ENCODE peak calls at places on chromosomes 16 and 17, in nine cellular contexts. M is neural progenitor cell; P is endothelial cell of umbilical vein; R is CD8-positive, alpha-beta T cell; B is brain microvascular endothelial cell; G is adrenal gland; S is effector memory CD4-positive, alpha-beta T cell; K is hepatocyte; U is prostate gland. D is an unnamed sample.

GRCh38 chr17:42016411-42016831 is 818 bp downstream of the DNAJC7 start:
- DNase-seq in M (peak; percentile 17), P (peak; percentile 37), R (no peak), B (no peak), G (peak; percentile 25), S (peak; percentile 2), K (peak; percentile 36), U (no peak), D (peak; percentile 31)

GRCh38 chr17:83203073-83203471 is 123.7 kb downstream of the METRNL start:
- DNase-seq in M (no peak), P (peak; percentile 19), R (no peak), B (peak; percentile 97), G (peak; percentile 69), S (no peak), K (peak; percentile 53), U (peak; percentile 4), D (peak; percentile 98)

GRCh38 chr16:17470002-17470870 is 524 bp downstream of the XYLT1 start:
- DNase-seq in M (peak; percentile 31), P (no peak), R (peak; percentile 67), B (no peak), G (peak; percentile 31), S (no peak), K (peak; percentile 29), U (no peak), D (peak; percentile 28)

GRCh38 chr17:33091271-33091670 is 99.6 kb downstream of the SPACA3 start:
- DNase-seq in M (no peak), P (no peak), R (no peak), B (no peak), G (no peak), S (no peak), K (no peak), U (no peak), D (no peak)

GRCh38 chr17:76824103-76824502 is 44.1 kb upstream of the MGAT5B start:
- DNase-seq in M (no peak), P (no peak), R (no peak), B (no peak), G (no peak), S (no peak), K (no peak), U (no peak), D (no peak)

GRCh38 chr16:8581923-8582580 is 8.3 kb downstream of the TMEM114 start:
- DNase-seq in M (no peak), P (no peak), R (no peak), B (peak; percentile 3), G (peak; percentile 53), S (no peak), K (no peak), U (no peak), D (no peak)

GRCh38 chr16:13453938-13454553 is 465.9 kb upstream of the ERCC4 start:
- DNase-seq in M (peak; percentile 60), P (no peak), R (no peak), B (no peak), G (peak; percentile 9), S (no peak), K (peak; percentile 56), U (peak; percentile 7), D (no peak)

GRCh38 chr17:76867578-76868175 is 527 bp upstream of the MGAT5B start:
- DNase-seq in M (no peak), P (peak; percentile 23), R (no peak), B (peak; percentile 49), G (peak; percentile 23), S (no peak), K (peak; percentile 58), U (no peak), D (no peak)

GRCh38 chr17:73478768-73479424 is 165.3 kb downstream of the SDK2 start:
- DNase-seq in M (peak; percentile 44), P (no peak), R (no peak), B (no peak), G (no peak), S (no peak), K (no peak), U (no peak), D (no peak)

GRCh38 chr16:51666821-51667220 is 515.8 kb upstream of the SALL1 start:
- DNase-seq in M (no peak), P (no peak), R (no peak), B (no peak), G (no peak), S (no peak), K (no peak), U (no peak), D (no peak)

GRCh38 chr17:65800655-65801054 is 239.2 kb upstream of the AXIN2 start:
- DNase-seq in M (no peak), P (no peak), R (no peak), B (no peak), G (no peak), S (no peak), K (no peak), U (no peak), D (no peak)

GRCh38 chr17:78734841-78735641 is 47.0 kb downstream of the CYTH1 start:
- DNase-seq in M (no peak), P (no peak), R (no peak), B (no peak), G (no peak), S (no peak), K (peak; percentile 65), U (no peak), D (no peak)

GRCh38 chr16:27799866-27800265 is 249.9 kb downstream of the KATNIP start:
- DNase-seq in M (no peak), P (no peak), R (no peak), B (no peak), G (no peak), S (no peak), K (no peak), U (no peak), D (no peak)
- H3K27me3 ChIP-seq in M (no peaks in the 10 kb centered on the region), P (peaks cover 3% of the 10 kb centered on the region), R (peaks cover 3% of the 10 kb centered on the region), B (peaks cover 11% of the 10 kb centered on the region), G (peaks cover 5% of the 10 kb centered on the region), S (peaks cover 5% of the 10 kb centered on the region), K (no peaks in the 10 kb centered on the region), U (no peaks in the 10 kb centered on the region), D (peaks cover 26% of the 10 kb centered on the region)

GRCh38 chr17:66826856-66827255 is 8.1 kb upstream of the CACNG5 start:
- DNase-seq in M (no peak), P (no peak), R (no peak), B (no peak), G (no peak), S (no peak), K (no peak), U (no peak), D (no peak)

GRCh38 chr17:66831383-66832220 is 3.3 kb upstream of the CACNG5 start:
- DNase-seq in M (no peak), P (no peak), R (no peak), B (no peak), G (no peak), S (no peak), K (no peak), U (no peak), D (no peak)

GRCh38 chr17:66829386-66829864 is 5.5 kb upstream of the CACNG5 start:
- DNase-seq in M (peak; percentile 87), P (peak; percentile 70), R (no peak), B (peak; percentile 58), G (peak; percentile 61), S (no peak), K (peak; percentile 91), U (peak; percentile 17), D (peak; percentile 48)

GRCh38 chr17:66830451-66830850 is 4.5 kb upstream of the CACNG5 start:
- DNase-seq in M (peak; percentile 45), P (no peak), R (no peak), B (no peak), G (no peak), S (no peak), K (no peak), U (no peak), D (no peak)

GRCh38 chr17:66829883-66830282 is 5.0 kb upstream of the CACNG5 start:
- DNase-seq in M (peak; percentile 61), P (no peak), R (no peak), B (no peak), G (no peak), S (no peak), K (no peak), U (no peak), D (no peak)
- H3K4me3 ChIP-seq in M (no peak overlapping the region), P (no peak overlapping the region), R (no peak overlapping the region), B (no peak overlapping the region), G (no peak overlapping the region), S (no peak overlapping the region), K (no peak overlapping the region), U (no peak overlapping the region), D (no peak overlapping the region)

GRCh38 chr17:49996495-49997255 is 1.7 kb upstream of the DLX3 start:
- DNase-seq in M (peak; percentile 82), P (peak; percentile 37), R (peak; percentile 85), B (no peak), G (peak; percentile 53), S (peak; percentile 52), K (peak; percentile 73), U (peak; percentile 33), D (peak; percentile 63)

GRCh38 chr17:49997256-49997735 is 2.3 kb upstream of the DLX3 start:
- DNase-seq in M (no peak), P (no peak), R (no peak), B (no peak), G (no peak), S (no peak), K (no peak), U (no peak), D (no peak)

GRCh38 chr17:49998836-49999511 is 4.0 kb upstream of the DLX3 start:
- DNase-seq in M (no peak), P (no peak), R (peak; percentile 35), B (no peak), G (no peak), S (no peak), K (no peak), U (no peak), D (no peak)

GRCh38 chr17:49996121-49996494 is 1.1 kb upstream of the DLX3 start:
- DNase-seq in M (peak; percentile 36), P (no peak), R (peak; percentile 47), B (no peak), G (no peak), S (no peak), K (no peak), U (no peak), D (no peak)

GRCh38 chr17:49997773-49998703 is 3.0 kb upstream of the DLX3 start:
- DNase-seq in M (peak; percentile 94), P (peak; percentile 74), R (peak; percentile 89), B (peak; percentile 55), G (peak; percentile 78), S (peak; percentile 78), K (peak; percentile 95), U (peak; percentile 77), D (peak; percentile 80)
- H3K27me3 ChIP-seq in M (peaks cover 92% of the 10 kb centered on the region), P (peaks cover 53% of the 10 kb centered on the region), R (peaks cover 38% of the 10 kb centered on the region), B (peaks cover 47% of the 10 kb centered on the region), G (peaks cover 65% of the 10 kb centered on the region), S (peaks cover 55% of the 10 kb centered on the region), K (peaks cover 81% of the 10 kb centered on the region), U (no peaks in the 10 kb centered on the region), D (peaks cover 31% of the 10 kb centered on the region)

DNA sequence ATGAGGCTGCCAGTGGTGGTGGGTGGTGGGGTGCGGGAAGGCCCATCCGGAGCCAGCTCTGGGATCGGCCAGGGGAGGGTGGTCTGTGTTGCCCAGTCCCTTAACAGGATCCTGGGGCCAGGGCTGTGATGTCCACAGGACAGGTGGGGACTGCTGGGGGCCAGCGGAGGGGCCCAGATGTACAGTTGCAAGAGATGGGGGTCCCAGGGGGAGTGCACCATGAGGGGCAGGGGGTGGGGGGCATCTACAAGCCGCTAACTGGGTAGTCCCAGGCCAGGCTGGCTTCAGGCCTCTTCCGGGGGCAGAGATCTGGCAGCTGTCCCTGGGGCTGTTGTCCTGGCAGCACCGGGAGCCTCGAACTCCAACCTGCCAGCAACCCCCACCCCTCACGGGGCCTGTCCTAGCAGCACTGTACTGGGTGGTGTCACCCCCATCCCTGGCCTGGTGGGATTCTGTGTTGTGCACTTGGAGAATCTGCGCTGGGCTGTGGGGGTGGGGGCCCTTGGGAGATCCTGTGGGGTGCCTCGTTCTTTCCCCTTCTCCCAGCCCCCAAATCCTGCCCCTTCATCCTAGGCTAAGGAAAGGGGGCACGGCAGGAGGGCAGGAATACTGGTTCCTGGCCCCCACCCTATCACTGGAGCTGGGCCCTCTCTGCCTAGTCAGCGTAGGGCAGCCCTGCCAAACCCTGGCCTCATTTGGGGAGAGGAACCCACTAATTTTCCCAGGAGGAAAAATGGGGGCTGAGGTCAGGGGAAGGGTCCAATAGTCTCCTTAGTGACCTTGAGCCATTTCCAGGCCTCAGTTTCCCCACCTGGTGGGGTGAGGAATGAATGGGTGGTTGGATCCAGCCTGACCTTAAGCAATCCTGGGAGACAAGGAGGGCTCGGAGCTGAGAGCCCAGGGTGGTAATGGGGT is 1.4 kb downstream of the MTSS2 start:
- DNase-seq in M (no peak), P (no peak), R (no peak), B (no peak), G (peak; percentile 60), S (no peak), K (no peak), U (no peak), D (peak; percentile 47)
- H3K4me3 ChIP-seq in M (peak overlapping the region; percentile 80), P (peak overlapping the region; percentile 58), R (no peak overlapping the region), B (peak overlapping the region; percentile 75), G (no peak overlapping the region), S (no peak overlapping the region), K (peak overlapping the region; percentile 82), U (peak overlapping the region; percentile 65), D (peak overlapping the region; percentile 68)